ENCODE peak calls at places on chromosome 10, in seven cellular contexts. U is HCT116, K is K562, Y is GM12878, Z is HepG2, L is SK-N-SH, S is H1. M is an unnamed sample.

GRCh38 chr10:98030093-98030821 is at the start of gene CRTAC1:
- DNase-seq in K (no peak), Y (no peak), Z (no peak), L (peak), U (no peak), S (peak), M (no peak)

GRCh38 chr10:44382131-44382858 is 2.6 kb downstream of the CXCL12 start:
- DNase-seq in S (no peak), U (no peak), K (no peak), Y (no peak), L (no peak), Z (no peak), M (no peak)

GRCh38 chr10:45432700-45433472 is 58.9 kb downstream of the ALOX5 start:
- DNase-seq in L (no peak), K (no peak), Y (no peak), Z (no peak), S (no peak), U (no peak), M (no peak)

GRCh38 chr10:132410056-132410778 is 13.2 kb downstream of the PWWP2B start:
- DNase-seq in U (no peak), Z (no peak), Y (no peak), S (no peak), K (no peak), L (no peak), M (no peak)

GRCh38 chr10:13816195-13816926 is 229.6 kb downstream of the PRPF18 start:
- DNase-seq in L (no peak), Z (no peak), Y (no peak), K (no peak), U (no peak), S (no peak), M (peak)

GRCh38 chr10:10222288-10222945 is 795.3 kb upstream of the CELF2 start:
- DNase-seq in S (no peak), Z (no peak), K (no peak), U (no peak), Y (no peak), L (no peak), M (no peak)

GRCh38 chr10:101123085-101123814 is 7.8 kb upstream of the TLX1 start:
- DNase-seq in Y (no peak), U (no peak), K (no peak), S (no peak), Z (no peak), L (peak), M (no peak)

GRCh38 chr10:86321568-86321967 is 45.0 kb downstream of the GRID1 start:
- DNase-seq in K (no peak), Z (no peak), Y (no peak), L (no peak), U (no peak), S (no peak), M (no peak)

GRCh38 chr10:79081353-79082034 is 12.7 kb downstream of the ZMIZ1 start:
- DNase-seq in S (no peak), L (no peak), K (no peak), Z (no peak), Y (no peak), U (no peak), M (no peak)

GRCh38 chr10:36989233-36989632 is 136.2 kb upstream of the ANKRD30A start:
- DNase-seq in L (no peak), K (no peak), S (no peak), Z (no peak), Y (no peak), U (no peak), M (no peak)

GRCh38 chr10:63763744-63764143 is 242.5 kb downstream of the REEP3 start:
- DNase-seq in U (no peak), K (no peak), Z (no peak), L (no peak), Y (no peak), S (no peak), M (no peak)

GRCh38 chr10:34966440-34966839 is 123.7 kb downstream of the CUL2 start:
- DNase-seq in S (no peak), U (no peak), K (no peak), Z (no peak), Y (no peak), L (no peak), M (no peak)

GRCh38 chr10:123009105-123009805 is 449 bp downstream of the ACADSB start:
- DNase-seq in L (peak), U (no peak), K (peak), Z (no peak), Y (no peak), S (no peak), M (no peak)

GRCh38 chr10:128462026-128462425 is 335.8 kb upstream of the MKI67 start:
- DNase-seq in S (no peak), U (no peak), K (no peak), Z (no peak), L (no peak), Y (no peak), M (no peak)

GRCh38 chr10:101489355-101489754 is 98.7 kb downstream of the POLL start:
- DNase-seq in L (no peak), Y (no peak), K (no peak), Z (peak), U (no peak), S (no peak), M (no peak)

GRCh38 chr10:19788075-19788686 is 28.1 kb upstream of the PLXDC2 start:
- DNase-seq in K (peak), Y (no peak), L (peak), S (no peak), U (no peak), Z (peak), M (no peak)

GRCh38 chr10:44962870-44963738 is 3.5 kb downstream of the RASSF4 start:
- DNase-seq in Z (peak), K (no peak), Y (no peak), L (no peak), U (no peak), S (no peak), M (no peak)

GRCh38 chr10:490891-491571 is 198.4 kb downstream of the DIP2C start:
- DNase-seq in S (no peak), U (no peak), Y (no peak), K (no peak), L (peak), Z (no peak), M (peak)

GRCh38 chr10:81875680-81876252 is 772 bp downstream of the NRG3 start:
- DNase-seq in U (no peak), S (no peak), K (no peak), Y (no peak), L (no peak), Z (no peak), M (peak)

GRCh38 chr10:12622016-12622415 is 272.7 kb downstream of the CAMK1D start:
- DNase-seq in Z (no peak), L (no peak), U (no peak), K (no peak), Y (no peak), S (no peak), M (no peak)

GRCh38 chr10:8331896-8332729 is 277.6 kb downstream of the GATA3 start:
- DNase-seq in U (no peak), K (no peak), S (peak), L (peak), Z (no peak), Y (no peak), M (peak)

GRCh38 chr10:61452655-61453641 is at the start of gene TMEM26:
- DNase-seq in K (no peak), L (peak), Z (no peak), Y (no peak), U (no peak), S (peak), M (peak)

GRCh38 chr10:110353244-110354119 is 48.8 kb upstream of the SMNDC1 start:
- DNase-seq in U (peak), S (no peak), Y (no peak), Z (no peak), L (no peak), K (no peak), M (no peak)

GRCh38 chr10:79069325-79070090 is 742 bp downstream of the ZMIZ1 start:
- DNase-seq in K (peak), L (peak), Y (no peak), S (no peak), U (no peak), Z (no peak), M (peak)

GRCh38 chr10:77841711-77842375 is 84.7 kb downstream of the DLG5 start:
- DNase-seq in U (no peak), Z (no peak), S (no peak), Y (no peak), L (no peak), K (no peak), M (no peak)

GRCh38 chr10:68792115-68792514 is 35.2 kb upstream of the STOX1 start:
- DNase-seq in L (no peak), Y (no peak), S (no peak), K (no peak), Z (no peak), U (no peak), M (no peak)

GRCh38 chr10:132181691-132182425 is 4.9 kb upstream of the DPYSL4 start:
- DNase-seq in S (no peak), K (no peak), Y (no peak), L (no peak), U (no peak), Z (no peak), M (no peak)

GRCh38 chr10:68536973-68537372 is 9.7 kb upstream of the SLC25A16 start:
- DNase-seq in L (no peak), Y (no peak), S (no peak), K (no peak), U (no peak), Z (no peak), M (no peak)

GRCh38 chr10:109403551-109403950 is 519.8 kb downstream of the XPNPEP1 start:
- DNase-seq in K (no peak), S (no peak), Z (no peak), U (no peak), L (no peak), Y (no peak), M (no peak)

GRCh38 chr10:112373912-112374338 is at the start of gene ACSL5:
- DNase-seq in K (no peak), U (no peak), Z (peak), Y (no peak), L (no peak), S (no peak), M (no peak)

GRCh38 chr10:91796332-91797076 is 1.7 kb upstream of the TNKS2 start:
- DNase-seq in K (peak), L (no peak), S (no peak), U (no peak), Y (peak), Z (peak), M (no peak)

GRCh38 chr10:34348917-34349509 is 466.1 kb downstream of the PARD3 start:
- DNase-seq in S (no peak), Z (no peak), U (no peak), Y (no peak), L (no peak), K (no peak), M (no peak)

GRCh38 chr10:24452030-24452429 is 243.1 kb downstream of the KIAA1217 start:
- DNase-seq in U (no peak), Y (no peak), Z (no peak), L (no peak), S (no peak), K (no peak), M (no peak)
- TF ChIP-seq JUND in U (no peak), Y (no peak), Z (no peak), L (no peak), S (no peak), K (no peak), M (no peak)

GRCh38 chr10:21161090-21161625 is 264.0 kb upstream of the NEBL start:
- DNase-seq in S (no peak), U (no peak), K (no peak), Z (no peak), Y (no peak), L (no peak), M (no peak)

GRCh38 chr10:21162948-21163347 is 265.8 kb upstream of the NEBL start:
- DNase-seq in U (no peak), K (no peak), Y (no peak), Z (no peak), S (no peak), L (no peak), M (no peak)

GRCh38 chr10:21159669-21160068 is 262.6 kb upstream of the NEBL start:
- DNase-seq in U (no peak), S (no peak), L (no peak), Y (no peak), K (no peak), Z (no peak), M (no peak)

GRCh38 chr10:21160116-21160515 is 263.0 kb upstream of the NEBL start:
- DNase-seq in Z (no peak), U (no peak), K (no peak), L (no peak), S (no peak), Y (no peak), M (no peak)

DNA sequence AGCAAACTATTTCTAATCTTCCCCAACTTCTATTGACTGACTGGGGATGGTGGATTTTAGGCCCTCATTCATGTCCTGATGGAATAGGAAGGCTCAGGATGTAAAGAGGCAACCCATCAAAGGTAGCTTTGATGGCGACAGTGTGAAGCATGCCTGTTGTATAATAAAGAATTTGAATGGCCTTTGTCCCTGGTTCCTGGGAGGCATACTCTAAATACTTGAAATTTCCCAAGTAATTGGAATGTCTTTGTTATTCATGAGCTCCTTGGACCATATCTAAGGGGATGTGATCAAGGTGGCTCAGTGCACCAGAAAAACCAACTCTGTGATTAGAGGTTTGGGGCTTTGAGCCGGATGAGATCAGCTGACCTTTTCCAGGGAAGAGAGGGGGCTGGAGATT is 264.5 kb upstream of the NEBL start:
- DNase-seq in U (no peak), S (peak), K (no peak), Y (no peak), Z (no peak), L (no peak), M (no peak)
- TF ChIP-seq JUND in U (no peak), S (peak), K (no peak), Y (no peak), Z (no peak), L (no peak), M (no peak)

GRCh38 chr10:23341004-23341403 is 3.6 kb downstream of the C10orf67 start:
- DNase-seq in Y (no peak), S (no peak), U (no peak), Z (no peak), L (no peak), K (no peak), M (no peak)

GRCh38 chr10:23342213-23342884 is 2.2 kb downstream of the C10orf67 start:
- DNase-seq in S (no peak), L (no peak), Y (no peak), U (no peak), K (no peak), Z (no peak), M (no peak)

GRCh38 chr10:23344251-23344841 is at the start of gene C10orf67:
- DNase-seq in S (peak), K (no peak), U (no peak), Y (no peak), Z (no peak), L (peak), M (no peak)

GRCh38 chr10:23345861-23346260 is 1.3 kb upstream of the C10orf67 start:
- DNase-seq in S (no peak), U (no peak), K (no peak), L (no peak), Y (no peak), Z (peak), M (no peak)

GRCh38 chr10:23343591-23344225 is 889 bp downstream of the C10orf67 start:
- DNase-seq in Z (no peak), K (no peak), U (no peak), Y (no peak), S (peak), L (peak), M (no peak)
- TF ChIP-seq JUND in Z (no peak), K (no peak), U (no peak), Y (no peak), S (no peak), L (no peak), M (no peak)

GRCh38 chr10:104117839-104118323 is 4.1 kb upstream of the SFR1 start:
- DNase-seq in Z (no peak), K (no peak), Y (no peak), S (no peak), L (no peak), U (peak), M (no peak)

GRCh38 chr10:104109908-104110662 is 11.9 kb upstream of the SFR1 start:
- DNase-seq in S (no peak), L (no peak), K (no peak), U (peak), Y (peak), Z (peak), M (no peak)

DNA sequence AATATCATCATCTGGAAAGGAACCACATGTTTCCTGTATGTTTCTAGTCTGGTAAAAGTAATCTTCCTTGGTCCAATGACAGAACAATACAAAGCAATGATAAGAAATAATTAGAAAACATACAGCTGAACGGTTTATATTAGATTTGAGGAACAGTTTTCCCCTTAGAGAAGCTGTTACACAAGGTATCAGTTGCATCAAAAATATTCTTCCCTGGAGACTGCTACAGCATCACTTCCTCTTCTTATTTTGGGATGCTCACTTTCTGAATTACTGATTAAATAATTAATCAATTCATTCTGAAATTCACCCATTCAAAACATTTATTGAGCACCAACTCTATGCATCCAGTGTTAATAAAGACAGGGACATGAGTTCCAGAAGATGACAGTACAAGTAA is 8.4 kb upstream of the SFR1 start:
- DNase-seq in Y (no peak), L (no peak), S (no peak), Z (no peak), U (no peak), K (no peak), M (no peak)
- TF ChIP-seq JUND in Y (no peak), L (no peak), S (no peak), Z (no peak), U (no peak), K (no peak), M (no peak)

DNA sequence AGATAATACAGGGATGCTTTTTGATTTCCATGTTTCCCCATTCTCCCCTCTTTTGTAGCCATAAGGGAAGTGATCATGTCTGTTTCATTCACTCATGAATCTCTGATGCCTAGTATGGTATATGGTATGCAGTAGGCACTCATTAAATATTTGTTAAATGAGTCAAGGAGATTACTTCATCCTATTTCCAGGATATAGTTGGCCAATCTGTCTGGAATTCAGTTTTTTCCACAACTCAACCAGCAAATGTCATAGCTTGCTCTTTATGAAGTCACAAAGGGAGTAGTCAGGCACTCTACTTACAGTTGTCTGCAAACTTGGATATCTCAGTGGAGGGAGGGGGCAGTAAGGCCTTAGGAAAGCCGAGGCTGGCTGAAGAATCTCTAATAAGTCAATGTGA is 853.6 kb downstream of the LRMDA start:
- DNase-seq in S (no peak), Z (peak), K (no peak), L (no peak), Y (no peak), U (no peak), M (no peak)
- TF ChIP-seq JUND in S (no peak), Z (no peak), K (no peak), L (peak), Y (no peak), U (no peak), M (no peak)